ENCODE peak calls at places on chromosomes 7 and 10, in five cellular contexts. One of them, this sample, is unnamed.

GRCh38 chr10:102396251-102396650 is 746 bp downstream of the NFKB2 start:
- DNase-seq in spleen: no peak
- DNase-seq in A673: no peak
- DNase-seq in neuronal stem cell: no peak
- DNase-seq in IMR-90: no peak
- DNase-seq in this sample: no peak

GRCh38 chr7:36038063-36038721 is 114.9 kb upstream of the EEPD1 start:
- DNase-seq in neuronal stem cell: no peak
- DNase-seq in IMR-90: no peak
- DNase-seq in A673: no peak
- DNase-seq in spleen: no peak
- DNase-seq in this sample: no peak

GRCh38 chr10:95793401-95794045 is 37.6 kb downstream of the ENTPD1 start:
- DNase-seq in neuronal stem cell: no peak
- DNase-seq in A673: no peak
- DNase-seq in spleen: no peak
- DNase-seq in IMR-90: no peak
- DNase-seq in this sample: no peak

GRCh38 chr7:102080003-102080361 is 206.7 kb upstream of the SH2B2 start:
- DNase-seq in spleen: peak
- DNase-seq in A673: no peak
- DNase-seq in neuronal stem cell: no peak
- DNase-seq in IMR-90: no peak
- DNase-seq in this sample: no peak

GRCh38 chr10:103757531-103758293 is 97.7 kb downstream of the SH3PXD2A start:
- DNase-seq in A673: no peak
- DNase-seq in IMR-90: peak
- DNase-seq in neuronal stem cell: no peak
- DNase-seq in spleen: peak
- DNase-seq in this sample: no peak

GRCh38 chr10:126041804-126042231 is 145.5 kb downstream of the FANK1 start:
- DNase-seq in A673: peak
- DNase-seq in IMR-90: peak
- DNase-seq in spleen: peak
- DNase-seq in neuronal stem cell: peak
- DNase-seq in this sample: no peak

GRCh38 chr7:84274029-84274638 is 79.5 kb upstream of the SEMA3A start:
- DNase-seq in spleen: no peak
- DNase-seq in A673: no peak
- DNase-seq in IMR-90: peak
- DNase-seq in neuronal stem cell: peak
- DNase-seq in this sample: no peak

GRCh38 chr7:134920026-134920758 is 66.1 kb upstream of the AGBL3 start:
- DNase-seq in spleen: no peak
- DNase-seq in IMR-90: peak
- DNase-seq in A673: peak
- DNase-seq in neuronal stem cell: no peak
- DNase-seq in this sample: no peak

GRCh38 chr7:118762451-118762850 is 537.9 kb downstream of the ANKRD7 start:
- DNase-seq in neuronal stem cell: no peak
- DNase-seq in IMR-90: no peak
- DNase-seq in A673: no peak
- DNase-seq in spleen: no peak
- DNase-seq in this sample: peak

GRCh38 chr10:128337860-128338378 is 211.7 kb upstream of the MKI67 start:
- DNase-seq in A673: no peak
- DNase-seq in neuronal stem cell: no peak
- DNase-seq in IMR-90: no peak
- DNase-seq in spleen: no peak
- DNase-seq in this sample: no peak

GRCh38 chr7:84393776-84394175 is 199.2 kb upstream of the SEMA3A start:
- DNase-seq in spleen: no peak
- DNase-seq in A673: no peak
- DNase-seq in IMR-90: peak
- DNase-seq in neuronal stem cell: no peak
- DNase-seq in this sample: no peak

GRCh38 chr10:104906112-104906511 is 265.0 kb downstream of the SORCS3 start:
- DNase-seq in IMR-90: no peak
- DNase-seq in A673: no peak
- DNase-seq in neuronal stem cell: no peak
- DNase-seq in spleen: no peak
- DNase-seq in this sample: no peak

GRCh38 chr10:77004917-77005564 is 632.6 kb downstream of the KCNMA1 start:
- DNase-seq in neuronal stem cell: peak
- DNase-seq in spleen: no peak
- DNase-seq in IMR-90: peak
- DNase-seq in A673: peak
- DNase-seq in this sample: no peak

GRCh38 chr10:124074471-124075109 is 18.8 kb downstream of the CHST15 start:
- DNase-seq in neuronal stem cell: no peak
- DNase-seq in IMR-90: no peak
- DNase-seq in spleen: peak
- DNase-seq in A673: no peak
- DNase-seq in this sample: no peak

GRCh38 chr10:127738512-127739424 is 1.8 kb downstream of the FOXI2 start:
- DNase-seq in spleen: no peak
- DNase-seq in A673: no peak
- DNase-seq in neuronal stem cell: no peak
- DNase-seq in IMR-90: no peak
- DNase-seq in this sample: no peak

GRCh38 chr7:150924256-150924851 is 53.8 kb downstream of the KCNH2 start:
- DNase-seq in A673: no peak
- DNase-seq in neuronal stem cell: no peak
- DNase-seq in IMR-90: no peak
- DNase-seq in spleen: no peak
- DNase-seq in this sample: no peak

GRCh38 chr7:107023522-107024149 is 20.9 kb upstream of the PRKAR2B start:
- DNase-seq in A673: no peak
- DNase-seq in IMR-90: no peak
- DNase-seq in neuronal stem cell: no peak
- DNase-seq in spleen: no peak
- DNase-seq in this sample: no peak

GRCh38 chr10:44696496-44696895 is 214.6 kb upstream of the TMEM72 start:
- DNase-seq in spleen: no peak
- DNase-seq in A673: peak
- DNase-seq in IMR-90: peak
- DNase-seq in neuronal stem cell: no peak
- DNase-seq in this sample: no peak

GRCh38 chr7:69814421-69814962 is 216.2 kb downstream of the AUTS2 start:
- DNase-seq in IMR-90: no peak
- DNase-seq in neuronal stem cell: peak
- DNase-seq in spleen: no peak
- DNase-seq in A673: no peak
- DNase-seq in this sample: peak

GRCh38 chr10:17606547-17607040 is 10.6 kb downstream of the HACD1 start:
- DNase-seq in A673: no peak
- DNase-seq in neuronal stem cell: no peak
- DNase-seq in IMR-90: no peak
- DNase-seq in spleen: no peak
- DNase-seq in this sample: no peak

GRCh38 chr10:17605936-17606335 is 11.2 kb downstream of the HACD1 start:
- DNase-seq in neuronal stem cell: no peak
- DNase-seq in IMR-90: no peak
- DNase-seq in spleen: no peak
- DNase-seq in A673: no peak
- DNase-seq in this sample: no peak

GRCh38 chr10:17609523-17610079 is 7.6 kb downstream of the HACD1 start:
- DNase-seq in A673: no peak
- DNase-seq in IMR-90: no peak
- DNase-seq in neuronal stem cell: no peak
- DNase-seq in spleen: no peak
- DNase-seq in this sample: no peak

GRCh38 chr10:17607603-17608332 is 9.4 kb downstream of the HACD1 start:
- DNase-seq in spleen: no peak
- DNase-seq in neuronal stem cell: peak
- DNase-seq in A673: peak
- DNase-seq in IMR-90: peak
- DNase-seq in this sample: no peak

GRCh38 chr10:17607060-17607459 is 10.1 kb downstream of the HACD1 start:
- DNase-seq in spleen: no peak
- DNase-seq in neuronal stem cell: no peak
- DNase-seq in IMR-90: no peak
- DNase-seq in A673: no peak
- DNase-seq in this sample: no peak
- H3K27ac ChIP-seq in spleen: no peak
- H3K27ac ChIP-seq in neuronal stem cell: no peak
- H3K27ac ChIP-seq in IMR-90: no peak
- H3K27ac ChIP-seq in A673: no peak
- H3K27ac ChIP-seq in this sample: no peak

GRCh38 chr10:86663046-86663345 is 5.3 kb upstream of the LDB3 start:
- DNase-seq in A673: no peak
- DNase-seq in spleen: peak
- DNase-seq in IMR-90: no peak
- DNase-seq in neuronal stem cell: no peak
- DNase-seq in this sample: no peak

GRCh38 chr10:86659721-86660438 is 5.5 kb downstream of the OPN4 start:
- DNase-seq in IMR-90: no peak
- DNase-seq in spleen: peak
- DNase-seq in neuronal stem cell: no peak
- DNase-seq in A673: no peak
- DNase-seq in this sample: no peak

GRCh38 chr10:86662186-86663045 is 5.9 kb upstream of the LDB3 start:
- DNase-seq in spleen: peak
- DNase-seq in IMR-90: no peak
- DNase-seq in A673: no peak
- DNase-seq in neuronal stem cell: no peak
- DNase-seq in this sample: no peak

GRCh38 chr10:86659161-86659691 is 4.9 kb downstream of the OPN4 start:
- DNase-seq in A673: no peak
- DNase-seq in spleen: no peak
- DNase-seq in IMR-90: no peak
- DNase-seq in neuronal stem cell: no peak
- DNase-seq in this sample: no peak

GRCh38 chr10:86661161-86662025 is 6.9 kb upstream of the LDB3 start:
- DNase-seq in spleen: peak
- DNase-seq in neuronal stem cell: no peak
- DNase-seq in A673: no peak
- DNase-seq in IMR-90: peak
- DNase-seq in this sample: no peak
- H3K27ac ChIP-seq in spleen: no peak
- H3K27ac ChIP-seq in neuronal stem cell: no peak
- H3K27ac ChIP-seq in A673: no peak
- H3K27ac ChIP-seq in IMR-90: no peak
- H3K27ac ChIP-seq in this sample: no peak

DNA sequence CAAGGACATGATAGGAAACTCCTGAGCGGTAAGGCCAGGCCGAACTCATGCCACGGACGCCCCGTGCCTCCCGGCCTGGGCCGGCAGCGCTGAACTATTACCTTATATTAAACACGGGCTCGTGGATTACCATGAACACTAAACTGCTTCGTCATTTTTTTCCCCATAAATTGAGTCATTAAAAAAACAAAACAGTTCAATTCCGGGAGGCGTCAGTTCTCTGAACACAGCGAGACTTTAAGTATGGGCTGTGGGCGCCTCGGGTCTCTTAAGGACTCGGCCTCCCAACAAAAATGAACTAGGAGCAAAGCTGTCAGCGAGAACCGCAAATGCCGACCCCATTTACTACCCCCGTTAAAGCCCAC is 519 bp downstream of the PITRM1 start:
- DNase-seq in A673: no peak
- DNase-seq in neuronal stem cell: no peak
- DNase-seq in IMR-90: peak
- DNase-seq in spleen: peak
- DNase-seq in this sample: no peak
- H3K27ac ChIP-seq in A673: peak
- H3K27ac ChIP-seq in neuronal stem cell: peak
- H3K27ac ChIP-seq in IMR-90: peak
- H3K27ac ChIP-seq in spleen: peak
- H3K27ac ChIP-seq in this sample: peak

DNA sequence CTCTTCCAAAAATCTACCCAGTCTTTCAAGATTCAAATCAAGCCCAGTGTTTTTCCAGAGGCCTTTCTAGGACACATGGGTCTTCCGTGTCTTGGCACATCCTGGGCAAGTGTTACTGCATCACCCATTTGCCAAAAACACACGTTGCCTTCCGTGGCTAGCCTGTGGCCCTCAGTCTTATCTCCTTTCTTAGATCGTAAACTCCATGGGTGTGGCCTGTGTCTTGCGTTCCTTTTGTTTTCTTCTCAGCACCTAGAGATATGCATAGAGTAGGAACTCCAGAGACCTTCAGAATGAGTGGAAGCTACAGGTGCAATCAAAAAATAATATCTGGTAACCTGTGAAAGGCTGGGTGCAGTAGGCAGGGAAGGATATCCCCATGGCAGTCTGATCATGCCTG is 56.5 kb upstream of the NMT2 start:
- DNase-seq in A673: no peak
- DNase-seq in IMR-90: no peak
- DNase-seq in neuronal stem cell: no peak
- DNase-seq in spleen: no peak
- DNase-seq in this sample: no peak
- H3K27ac ChIP-seq in A673: no peak
- H3K27ac ChIP-seq in IMR-90: no peak
- H3K27ac ChIP-seq in neuronal stem cell: no peak
- H3K27ac ChIP-seq in spleen: no peak
- H3K27ac ChIP-seq in this sample: no peak

DNA sequence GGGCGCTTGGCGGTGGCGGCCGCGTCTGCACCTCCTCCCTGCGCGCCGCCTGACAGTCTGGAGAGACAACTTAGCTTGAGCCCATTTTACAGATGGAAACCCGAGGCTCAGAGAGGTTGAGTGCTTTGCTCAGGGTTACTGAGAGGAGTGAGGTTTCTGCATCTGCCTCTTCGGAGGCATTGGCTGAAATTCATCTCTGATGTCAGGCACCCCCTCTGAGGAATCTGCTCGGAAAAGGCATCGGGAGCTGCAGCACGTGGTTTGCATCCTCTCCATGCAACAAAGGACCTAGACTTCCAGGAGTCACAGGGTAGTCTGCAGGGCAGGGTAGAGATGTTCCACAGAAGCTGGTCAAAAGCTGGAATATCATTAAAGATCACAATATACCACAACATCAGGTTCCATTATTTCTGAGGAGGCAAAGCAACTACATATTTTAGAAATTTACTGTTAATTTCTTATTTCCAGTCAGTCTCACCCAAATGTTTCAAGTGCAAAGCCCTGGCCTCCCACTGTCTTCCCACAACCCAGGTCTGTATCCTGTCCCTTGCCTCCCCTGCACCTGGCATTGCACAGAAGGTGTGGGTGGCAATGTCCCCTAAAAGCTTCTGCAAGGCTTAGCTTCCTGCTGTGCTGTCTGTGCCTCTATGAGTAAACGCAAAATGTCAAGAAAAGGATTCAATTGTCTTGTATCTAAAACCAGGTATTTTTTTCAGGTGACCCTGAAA is 3.4 kb upstream of the ANTXRL start:
- DNase-seq in spleen: no peak
- DNase-seq in IMR-90: no peak
- DNase-seq in neuronal stem cell: no peak
- DNase-seq in A673: no peak
- DNase-seq in this sample: no peak
- H3K27ac ChIP-seq in spleen: no peak
- H3K27ac ChIP-seq in IMR-90: no peak
- H3K27ac ChIP-seq in neuronal stem cell: no peak
- H3K27ac ChIP-seq in A673: no peak
- H3K27ac ChIP-seq in this sample: no peak

This sample was measured in caudate nucleus.